ENCODE peak calls at places on chromosomes 12 and 14, in seven cellular contexts. One of them, this sample, is unnamed.

GRCh38 chr14:53519137-53519536 is 366.0 kb upstream of the DDHD1 start:
- DNase-seq in astrocyte: peak
- DNase-seq in psoas muscle: no peak
- DNase-seq in ascending aorta: no peak
- DNase-seq in NB4: no peak
- DNase-seq in PC-9: no peak
- DNase-seq in heart right ventricle: no peak
- DNase-seq in this sample: no peak

GRCh38 chr14:51823706-51824105 is 36.7 kb upstream of the GNG2 start:
- DNase-seq in psoas muscle: no peak
- DNase-seq in heart right ventricle: no peak
- DNase-seq in astrocyte: no peak
- DNase-seq in NB4: no peak
- DNase-seq in ascending aorta: no peak
- DNase-seq in PC-9: no peak
- DNase-seq in this sample: no peak

GRCh38 chr14:74417611-74418010 is 8.4 kb downstream of the SYNDIG1L start:
- DNase-seq in PC-9: no peak
- DNase-seq in heart right ventricle: no peak
- DNase-seq in astrocyte: no peak
- DNase-seq in NB4: no peak
- DNase-seq in ascending aorta: no peak
- DNase-seq in psoas muscle: no peak
- DNase-seq in this sample: no peak

GRCh38 chr12:58530421-58531067 is 389.8 kb downstream of the LRIG3 start:
- DNase-seq in ascending aorta: no peak
- DNase-seq in PC-9: no peak
- DNase-seq in NB4: no peak
- DNase-seq in psoas muscle: no peak
- DNase-seq in heart right ventricle: no peak
- DNase-seq in astrocyte: peak
- DNase-seq in this sample: no peak

GRCh38 chr12:40566246-40566645 is 126.0 kb upstream of the CNTN1 start:
- DNase-seq in NB4: no peak
- DNase-seq in ascending aorta: no peak
- DNase-seq in psoas muscle: no peak
- DNase-seq in astrocyte: no peak
- DNase-seq in heart right ventricle: no peak
- DNase-seq in PC-9: no peak
- DNase-seq in this sample: no peak

GRCh38 chr12:63151898-63152700 is 1.1 kb upstream of the AVPR1A start:
- DNase-seq in astrocyte: peak
- DNase-seq in PC-9: peak
- DNase-seq in ascending aorta: no peak
- DNase-seq in psoas muscle: no peak
- DNase-seq in NB4: peak
- DNase-seq in heart right ventricle: peak
- DNase-seq in this sample: no peak

GRCh38 chr12:122080149-122081107 is 1.9 kb downstream of the MLXIP start:
- DNase-seq in ascending aorta: peak
- DNase-seq in astrocyte: peak
- DNase-seq in PC-9: peak
- DNase-seq in psoas muscle: peak
- DNase-seq in heart right ventricle: no peak
- DNase-seq in NB4: peak
- DNase-seq in this sample: peak

GRCh38 chr12:122060069-122060468 is 18.5 kb upstream of the MLXIP start:
- DNase-seq in psoas muscle: no peak
- DNase-seq in ascending aorta: no peak
- DNase-seq in PC-9: no peak
- DNase-seq in heart right ventricle: no peak
- DNase-seq in NB4: no peak
- DNase-seq in astrocyte: no peak
- DNase-seq in this sample: no peak

GRCh38 chr12:67909681-67910080 is 79.6 kb upstream of the IFNG-AS1 start:
- DNase-seq in NB4: no peak
- DNase-seq in astrocyte: peak
- DNase-seq in ascending aorta: no peak
- DNase-seq in psoas muscle: no peak
- DNase-seq in PC-9: no peak
- DNase-seq in heart right ventricle: no peak
- DNase-seq in this sample: no peak

GRCh38 chr14:98564541-98564940 is 707.5 kb downstream of the BCL11B start:
- DNase-seq in heart right ventricle: no peak
- DNase-seq in psoas muscle: no peak
- DNase-seq in astrocyte: no peak
- DNase-seq in NB4: no peak
- DNase-seq in PC-9: no peak
- DNase-seq in ascending aorta: no peak
- DNase-seq in this sample: no peak

GRCh38 chr12:53115112-53115890 is 12.0 kb downstream of the SOAT2 start:
- DNase-seq in NB4: no peak
- DNase-seq in astrocyte: no peak
- DNase-seq in heart right ventricle: no peak
- DNase-seq in PC-9: no peak
- DNase-seq in psoas muscle: no peak
- DNase-seq in ascending aorta: no peak
- DNase-seq in this sample: no peak

GRCh38 chr12:127245437-127245836 is 1021.5 kb upstream of the TMEM132C start:
- DNase-seq in heart right ventricle: no peak
- DNase-seq in ascending aorta: no peak
- DNase-seq in psoas muscle: no peak
- DNase-seq in NB4: no peak
- DNase-seq in PC-9: no peak
- DNase-seq in astrocyte: peak
- DNase-seq in this sample: peak

GRCh38 chr12:106187842-106188241 is 49.1 kb upstream of the NUAK1 start:
- DNase-seq in astrocyte: no peak
- DNase-seq in psoas muscle: no peak
- DNase-seq in NB4: no peak
- DNase-seq in ascending aorta: no peak
- DNase-seq in PC-9: no peak
- DNase-seq in heart right ventricle: no peak
- DNase-seq in this sample: no peak

GRCh38 chr14:21197418-21198205 is 41.7 kb upstream of the OR5AU1 start:
- DNase-seq in ascending aorta: no peak
- DNase-seq in PC-9: no peak
- DNase-seq in NB4: no peak
- DNase-seq in astrocyte: no peak
- DNase-seq in heart right ventricle: no peak
- DNase-seq in psoas muscle: no peak
- DNase-seq in this sample: no peak

GRCh38 chr14:89630096-89630829 is 213.2 kb upstream of the FOXN3 start:
- DNase-seq in astrocyte: peak
- DNase-seq in psoas muscle: no peak
- DNase-seq in NB4: no peak
- DNase-seq in PC-9: no peak
- DNase-seq in heart right ventricle: no peak
- DNase-seq in ascending aorta: no peak
- DNase-seq in this sample: no peak

GRCh38 chr14:91115986-91116385 is 2.1 kb downstream of the DGLUCY start:
- DNase-seq in PC-9: no peak
- DNase-seq in heart right ventricle: no peak
- DNase-seq in psoas muscle: no peak
- DNase-seq in NB4: no peak
- DNase-seq in ascending aorta: no peak
- DNase-seq in astrocyte: no peak
- DNase-seq in this sample: no peak

GRCh38 chr14:60195179-60195810 is 30.1 kb upstream of the DHRS7 start:
- DNase-seq in heart right ventricle: no peak
- DNase-seq in astrocyte: no peak
- DNase-seq in NB4: peak
- DNase-seq in psoas muscle: no peak
- DNase-seq in ascending aorta: no peak
- DNase-seq in PC-9: no peak
- DNase-seq in this sample: no peak

GRCh38 chr14:76426161-76426696 is 50.3 kb downstream of the ESRRB start:
- DNase-seq in psoas muscle: no peak
- DNase-seq in heart right ventricle: no peak
- DNase-seq in astrocyte: no peak
- DNase-seq in PC-9: no peak
- DNase-seq in NB4: peak
- DNase-seq in ascending aorta: no peak
- DNase-seq in this sample: no peak

DNA sequence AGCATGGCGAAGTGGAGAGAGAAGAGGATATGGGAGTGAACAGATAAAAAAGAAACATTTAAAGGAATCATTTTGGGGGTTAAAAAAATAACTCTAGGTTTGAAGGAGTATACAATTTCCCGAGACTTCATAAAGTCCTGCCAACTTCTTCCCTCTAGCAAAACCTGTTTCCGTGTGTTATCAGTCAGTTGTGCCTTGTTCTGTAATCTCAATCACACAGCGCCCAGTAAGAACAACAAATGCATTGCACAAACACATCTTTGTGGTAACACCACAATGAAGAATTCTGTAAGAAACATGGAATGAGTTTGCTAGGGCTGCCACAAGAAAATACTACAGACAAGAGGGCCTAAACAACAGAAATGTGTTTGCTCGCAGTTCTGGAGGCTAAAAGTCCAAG is 144.7 kb upstream of the FUT8 start:
- DNase-seq in NB4: no peak
- DNase-seq in ascending aorta: no peak
- DNase-seq in heart right ventricle: no peak
- DNase-seq in psoas muscle: no peak
- DNase-seq in astrocyte: peak
- DNase-seq in PC-9: no peak
- DNase-seq in this sample: no peak
- TF ChIP-seq CTCF in NB4: no peak
- TF ChIP-seq CTCF in ascending aorta: no peak
- TF ChIP-seq CTCF in heart right ventricle: no peak
- TF ChIP-seq CTCF in psoas muscle: no peak
- TF ChIP-seq CTCF in astrocyte: no peak
- TF ChIP-seq CTCF in PC-9: no peak
- TF ChIP-seq CTCF in this sample: no peak

DNA sequence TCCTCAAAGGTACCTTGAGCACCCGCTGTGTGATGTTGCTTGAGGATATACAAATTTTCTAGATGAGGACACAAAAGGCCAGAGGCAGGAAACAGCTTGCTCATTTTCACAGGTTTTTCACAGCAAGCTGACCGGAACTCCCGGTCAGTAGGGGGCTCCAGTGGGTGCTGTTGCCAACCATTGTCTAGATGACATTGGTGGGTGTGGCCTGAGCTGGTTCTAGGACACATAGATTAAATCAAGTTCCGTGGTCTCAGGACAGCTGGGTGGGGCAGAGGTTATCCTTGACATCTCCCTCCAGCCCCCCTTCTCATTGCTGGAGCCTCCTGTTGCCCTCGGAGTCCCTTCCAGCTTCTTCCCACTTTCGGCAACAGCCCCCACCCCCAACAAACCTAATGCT is 153.6 kb upstream of the FKBP4 start:
- DNase-seq in psoas muscle: no peak
- DNase-seq in PC-9: no peak
- DNase-seq in astrocyte: peak
- DNase-seq in ascending aorta: peak
- DNase-seq in heart right ventricle: no peak
- DNase-seq in NB4: peak
- DNase-seq in this sample: no peak
- H3K4me3 ChIP-seq in psoas muscle: no peak
- H3K4me3 ChIP-seq in PC-9: no peak
- H3K4me3 ChIP-seq in astrocyte: no peak
- H3K4me3 ChIP-seq in ascending aorta: no peak
- H3K4me3 ChIP-seq in heart right ventricle: no peak
- H3K4me3 ChIP-seq in NB4: no peak
- H3K4me3 ChIP-seq in this sample: no peak

GRCh38 chr12:14239350-14239934 is 126.0 kb upstream of the ATF7IP start:
- DNase-seq in PC-9: peak
- DNase-seq in astrocyte: peak
- DNase-seq in ascending aorta: no peak
- DNase-seq in heart right ventricle: no peak
- DNase-seq in NB4: peak
- DNase-seq in psoas muscle: peak
- DNase-seq in this sample: no peak
- TF ChIP-seq CTCF in PC-9: no peak
- TF ChIP-seq CTCF in astrocyte: no peak
- TF ChIP-seq CTCF in ascending aorta: no peak
- TF ChIP-seq CTCF in heart right ventricle: no peak
- TF ChIP-seq CTCF in NB4: no peak
- TF ChIP-seq CTCF in psoas muscle: no peak
- TF ChIP-seq CTCF in this sample: no peak

DNA sequence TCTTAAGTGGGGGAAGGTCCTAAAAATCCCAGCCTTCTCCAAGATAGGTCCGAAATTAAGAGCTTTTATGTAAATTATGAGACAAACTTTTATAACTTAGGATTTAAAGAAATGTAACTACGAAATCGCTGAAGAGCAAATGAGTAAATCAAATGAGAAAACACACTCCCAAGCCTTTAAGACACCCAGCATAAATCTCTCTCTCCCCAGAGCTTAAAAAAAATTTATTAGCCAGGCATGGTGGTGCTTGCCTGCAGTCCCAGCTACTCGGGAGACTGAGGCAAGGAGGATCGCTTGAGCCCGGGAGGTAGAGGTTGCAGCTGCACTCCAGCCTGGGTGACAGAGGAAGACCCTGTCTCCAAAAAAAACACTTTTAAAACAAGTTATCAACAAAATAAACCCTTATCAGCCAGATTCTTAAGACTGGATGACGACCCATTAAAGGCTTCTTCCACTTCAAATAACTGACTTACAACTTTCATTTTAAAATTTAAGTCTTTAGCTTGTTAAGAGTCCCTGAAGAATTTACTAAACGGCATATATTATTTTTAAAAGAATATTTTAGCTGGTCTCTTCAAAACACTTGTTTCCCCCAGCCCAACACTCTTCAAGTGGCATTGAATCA is 3.2 kb downstream of the PTGES3 start:
- DNase-seq in heart right ventricle: no peak
- DNase-seq in psoas muscle: no peak
- DNase-seq in NB4: peak
- DNase-seq in astrocyte: no peak
- DNase-seq in ascending aorta: peak
- DNase-seq in PC-9: no peak
- DNase-seq in this sample: no peak
- H3K4me3 ChIP-seq in heart right ventricle: peak
- H3K4me3 ChIP-seq in psoas muscle: peak
- H3K4me3 ChIP-seq in NB4: peak
- H3K4me3 ChIP-seq in astrocyte: peak
- H3K4me3 ChIP-seq in ascending aorta: peak
- H3K4me3 ChIP-seq in PC-9: peak
- H3K4me3 ChIP-seq in this sample: peak

GRCh38 chr14:71331393-71331792 is 424.1 kb downstream of the PCNX1 start:
- DNase-seq in ascending aorta: no peak
- DNase-seq in astrocyte: no peak
- DNase-seq in PC-9: no peak
- DNase-seq in heart right ventricle: no peak
- DNase-seq in NB4: no peak
- DNase-seq in psoas muscle: no peak
- DNase-seq in this sample: no peak

GRCh38 chr14:71328954-71329353 is 421.7 kb downstream of the PCNX1 start:
- DNase-seq in ascending aorta: no peak
- DNase-seq in heart right ventricle: no peak
- DNase-seq in psoas muscle: no peak
- DNase-seq in NB4: no peak
- DNase-seq in PC-9: no peak
- DNase-seq in astrocyte: no peak
- DNase-seq in this sample: no peak

GRCh38 chr14:71333705-71334104 is 426.4 kb downstream of the PCNX1 start:
- DNase-seq in astrocyte: no peak
- DNase-seq in psoas muscle: no peak
- DNase-seq in PC-9: no peak
- DNase-seq in ascending aorta: no peak
- DNase-seq in heart right ventricle: no peak
- DNase-seq in NB4: no peak
- DNase-seq in this sample: no peak

GRCh38 chr14:71336488-71337192 is 429.4 kb downstream of the PCNX1 start:
- DNase-seq in PC-9: no peak
- DNase-seq in astrocyte: no peak
- DNase-seq in heart right ventricle: no peak
- DNase-seq in NB4: no peak
- DNase-seq in psoas muscle: no peak
- DNase-seq in ascending aorta: no peak
- DNase-seq in this sample: no peak

GRCh38 chr14:71332476-71332875 is 425.2 kb downstream of the PCNX1 start:
- DNase-seq in astrocyte: no peak
- DNase-seq in NB4: no peak
- DNase-seq in ascending aorta: no peak
- DNase-seq in heart right ventricle: no peak
- DNase-seq in PC-9: no peak
- DNase-seq in psoas muscle: no peak
- DNase-seq in this sample: no peak
- TF ChIP-seq CTCF in astrocyte: no peak
- TF ChIP-seq CTCF in NB4: no peak
- TF ChIP-seq CTCF in ascending aorta: no peak
- TF ChIP-seq CTCF in heart right ventricle: no peak
- TF ChIP-seq CTCF in PC-9: no peak
- TF ChIP-seq CTCF in psoas muscle: no peak
- TF ChIP-seq CTCF in this sample: no peak